ENCODE peak calls at places on chromosomes 4 and X, in six cellular contexts. D is thyroid gland, K is HCT116, J is breast epithelium, L is H9, A is Peyer's patch. E is an unnamed sample.

GRCh38 chrX:136768469-136769084 is 12.2 kb downstream of the ARHGEF6 start:
- DNase-seq in D (peak; percentile 5), A (no peak), K (peak; percentile 57), L (peak; percentile 37), J (no peak), E (no peak)

GRCh38 chr4:78167510-78167909 is 110.4 kb downstream of the FRAS1 start:
- DNase-seq in A (no peak), K (no peak), D (no peak), L (no peak), J (no peak), E (no peak)

GRCh38 chrX:64996805-64997204 is 20.6 kb upstream of the ZC4H2 start:
- DNase-seq in K (no peak), J (no peak), L (no peak), A (no peak), D (no peak), E (no peak)

GRCh38 chr4:73011629-73011985 is 57.9 kb downstream of the COX18 start:
- DNase-seq in J (no peak), K (no peak), L (no peak), D (no peak), A (no peak), E (no peak)

GRCh38 chr4:118270492-118270891 is 82.3 kb downstream of the PRSS12 start:
- DNase-seq in L (no peak), A (no peak), K (peak; percentile 35), J (no peak), D (no peak), E (no peak)

GRCh38 chr4:82784615-82785247 is 13.9 kb downstream of the SCD5 start:
- DNase-seq in A (no peak), J (no peak), D (no peak), L (peak; percentile 28), K (no peak), E (no peak)

GRCh38 chrX:23787745-23788118 is 4.8 kb downstream of the SAT1 start:
- DNase-seq in A (no peak), L (no peak), K (no peak), D (no peak), J (no peak), E (no peak)

GRCh38 chr4:153222162-153222789 is 18.0 kb downstream of the TRIM2 start:
- DNase-seq in K (no peak), J (no peak), A (peak; percentile 67), L (peak; percentile 82), D (peak; percentile 61), E (peak; percentile 19)

GRCh38 chr4:41889328-41889727 is 45.9 kb upstream of the TMEM33 start:
- DNase-seq in J (no peak), D (no peak), A (no peak), L (no peak), K (no peak), E (no peak)

GRCh38 chrX:4932790-4933189 is 1219.3 kb upstream of the PRKX start:
- DNase-seq in D (no peak), J (no peak), A (no peak), L (no peak), K (no peak), E (no peak)

GRCh38 chr4:139919513-139919912 is 234.5 kb downstream of the MAML3 start:
- DNase-seq in L (no peak), J (no peak), K (no peak), A (no peak), D (no peak), E (no peak)

GRCh38 chr4:85512446-85513205 is 37.7 kb downstream of the ARHGAP24 start:
- DNase-seq in A (no peak), D (no peak), J (no peak), K (no peak), L (no peak), E (no peak)

GRCh38 chr4:6227412-6228157 is 27.2 kb upstream of the JAKMIP1 start:
- DNase-seq in D (no peak), A (no peak), J (peak; percentile 15), L (peak; percentile 27), K (no peak), E (no peak)

GRCh38 chr4:15533817-15534216 is 64.1 kb downstream of the CC2D2A start:
- DNase-seq in A (no peak), D (no peak), K (no peak), L (no peak), J (no peak), E (no peak)

GRCh38 chr4:77765720-77766119 is 53.4 kb downstream of the CNOT6L start:
- DNase-seq in J (no peak), K (no peak), D (no peak), A (no peak), L (no peak), E (no peak)

GRCh38 chrX:15522464-15522863 is 21.9 kb downstream of the BMX start:
- DNase-seq in K (no peak), A (no peak), L (no peak), D (peak; percentile 19), J (no peak), E (no peak)

GRCh38 chrX:43615677-43616076 is 40.4 kb upstream of the MAOA start:
- DNase-seq in J (no peak), L (no peak), A (no peak), K (no peak), D (no peak), E (no peak)

GRCh38 chrX:129655547-129656248 is 942 bp upstream of the APLN start:
- DNase-seq in K (no peak), A (no peak), D (no peak), J (no peak), L (peak; percentile 59), E (no peak)

GRCh38 chrX:10325606-10326005 is 168.8 kb downstream of the CLCN4 start:
- DNase-seq in K (no peak), J (no peak), A (no peak), L (no peak), D (no peak), E (no peak)

GRCh38 chr4:66489370-66489769 is 819.1 kb upstream of the EPHA5 start:
- DNase-seq in J (no peak), A (no peak), D (no peak), K (no peak), L (no peak), E (no peak)

GRCh38 chr4:82798168-82799005 is at the start of gene SCD5:
- DNase-seq in J (no peak), K (peak; percentile 55), A (peak; percentile 69), D (peak; percentile 73), L (peak; percentile 63), E (peak; percentile 9)

DNA sequence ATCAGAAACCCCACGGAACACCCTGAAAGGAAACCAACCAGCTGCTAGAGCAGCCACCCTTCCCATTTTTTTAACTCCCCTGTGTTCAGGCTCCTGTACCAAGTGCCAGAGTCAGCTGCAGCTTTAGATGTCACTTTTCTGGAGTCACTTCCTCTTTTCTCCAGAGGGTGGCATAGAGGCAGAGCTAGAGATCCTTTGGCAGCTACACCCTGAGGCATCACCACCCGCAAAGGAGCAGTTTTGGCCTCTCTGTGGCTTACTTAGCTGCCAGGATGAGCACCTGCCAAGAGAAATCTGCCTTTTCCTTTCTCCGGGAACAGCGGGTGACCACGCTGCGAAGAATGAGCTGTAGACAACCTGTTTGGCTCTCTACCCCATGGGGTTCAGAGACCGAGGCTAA is 58.0 kb upstream of the CHRDL1 start:
- DNase-seq in K (no peak), L (peak; percentile 52), A (no peak), J (peak; percentile 51), D (peak; percentile 64), E (no peak)
- TF ChIP-seq CTCF in K (peak; percentile 15), L (peak; percentile 70), A (no peak), J (peak; percentile 46), D (peak; percentile 66), E (peak; percentile 14)

DNA sequence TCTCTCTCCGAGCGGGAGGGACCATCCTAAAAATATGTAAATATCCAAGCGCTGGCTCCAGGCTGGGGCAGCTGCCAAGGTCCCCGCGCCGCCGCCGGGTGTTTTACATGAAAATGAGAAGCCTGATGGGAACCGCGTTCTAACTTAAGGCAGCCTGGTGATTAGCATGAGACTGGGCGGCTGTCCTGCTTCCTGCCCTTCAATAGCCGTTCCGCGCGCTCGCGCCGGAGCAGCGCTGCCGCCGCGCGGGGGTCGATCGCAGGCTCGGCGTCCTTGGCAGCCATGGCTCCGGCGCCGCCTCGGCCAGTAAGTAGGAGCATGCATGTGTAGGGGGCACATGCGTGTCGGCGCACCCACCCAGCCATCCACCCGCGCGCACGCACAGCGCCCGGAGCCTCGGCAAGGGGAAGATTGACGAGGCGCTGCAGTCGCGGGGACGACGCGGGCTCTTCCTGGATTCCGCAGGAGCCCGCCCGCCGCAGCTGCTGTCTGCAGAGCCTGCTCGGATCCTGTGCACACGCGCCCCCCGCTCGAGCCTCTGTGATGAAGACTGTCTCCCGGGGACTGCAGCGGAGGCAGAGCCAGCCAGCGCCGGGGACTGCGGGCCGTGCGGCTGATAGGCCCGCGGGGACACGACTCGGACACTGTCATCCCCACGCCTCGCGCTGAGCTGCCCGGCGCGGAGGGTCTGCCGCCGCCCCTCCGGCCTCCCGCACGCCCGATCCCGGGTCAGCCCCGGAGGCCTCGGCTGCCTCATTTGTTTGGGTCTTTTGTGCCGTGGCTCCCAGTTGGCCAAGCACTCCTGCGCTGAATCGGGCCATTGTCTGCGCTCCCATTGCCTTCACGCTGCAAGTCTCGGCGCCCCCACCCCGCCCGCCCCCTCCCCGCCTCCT is 732 bp downstream of the STOX2 start:
- DNase-seq in K (no peak), J (no peak), A (no peak), D (peak; percentile 58), L (peak; percentile 95), E (no peak)
- H3K27me3 ChIP-seq in K (no peaks in the 10 kb centered on the region), J (no peaks in the 10 kb centered on the region), A (peaks cover 8% of the 10 kb centered on the region), D (no peaks in the 10 kb centered on the region), L (no peaks in the 10 kb centered on the region), E (no peaks in the 10 kb centered on the region)

DNA sequence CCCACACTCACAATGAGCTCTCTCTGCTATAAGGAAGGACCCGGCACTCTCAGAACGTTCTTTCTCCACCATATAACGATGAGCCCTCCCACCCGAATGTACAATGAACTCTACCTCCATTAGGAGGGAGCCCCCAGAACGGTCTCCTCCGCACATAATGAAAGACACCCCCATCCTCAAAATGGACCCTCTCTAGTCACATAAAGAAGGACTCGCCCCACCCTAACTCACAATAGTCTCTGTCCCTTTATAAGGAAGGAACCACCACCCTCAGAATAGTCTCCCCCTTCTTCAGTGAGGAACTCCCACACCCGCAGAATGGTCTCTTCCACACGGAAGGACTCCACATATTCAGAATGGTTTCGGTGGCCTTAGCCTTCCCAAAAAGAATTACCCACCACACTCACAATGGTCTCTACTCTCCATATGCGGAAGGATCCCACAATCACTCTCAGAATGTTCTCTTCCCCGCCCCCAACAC is 480 bp downstream of the SLC35A2 start:
- DNase-seq in K (no peak), L (no peak), A (no peak), J (no peak), D (no peak), E (no peak)
- H3K27ac ChIP-seq in K (peak overlapping the region; percentile 78), L (no peak overlapping the region), A (peak overlapping the region; percentile 80), J (peak overlapping the region; percentile 85), D (no peak overlapping the region), E (peak overlapping the region; percentile 77)

GRCh38 chrX:149829751-149830191 is 48.0 kb downstream of the MAGEA9 start:
- DNase-seq in K (no peak), A (no peak), J (no peak), D (no peak), L (no peak), E (no peak)

GRCh38 chrX:149827254-149827653 is 45.5 kb downstream of the MAGEA9 start:
- DNase-seq in D (no peak), L (no peak), K (no peak), J (no peak), A (no peak), E (no peak)

GRCh38 chrX:149830192-149830873 is 48.6 kb downstream of the MAGEA9 start:
- DNase-seq in D (peak; percentile 8), J (no peak), A (no peak), K (no peak), L (peak; percentile 79), E (no peak)

DNA sequence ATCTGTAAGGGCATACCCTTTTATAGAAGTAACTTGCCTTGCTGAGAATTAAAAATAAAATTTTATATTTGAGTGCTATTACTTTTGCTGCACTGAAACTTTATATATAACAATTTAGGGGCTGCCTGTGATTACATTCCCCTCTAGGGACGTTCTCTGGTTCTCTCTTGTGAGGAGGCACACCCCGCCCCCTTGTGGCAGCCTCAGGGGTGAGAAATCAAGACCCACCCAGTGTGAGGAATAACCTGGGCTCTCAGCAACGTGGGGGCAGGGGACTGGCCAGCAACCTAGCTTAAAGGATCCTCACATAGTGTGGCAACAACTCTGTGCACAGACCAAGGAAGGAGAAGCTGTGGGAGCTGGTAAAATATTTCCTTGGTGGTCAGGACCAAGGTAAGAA is 43.7 kb downstream of the MAGEA9 start:
- DNase-seq in A (no peak), D (peak; percentile 51), K (peak; percentile 7), J (no peak), L (peak; percentile 68), E (no peak)
- TF ChIP-seq CTCF in A (no peak), D (peak; percentile 25), K (peak; percentile 42), J (no peak), L (peak; percentile 62), E (peak; percentile 15)

E was measured in thoracic aorta.